ENCODE peak calls at places on chromosomes 6 and 20, in ten cellular contexts. S is IMR-90, F is esophagus squamous epithelium, R is breast epithelium, E is Peyer's patch, J is A549, X is body of pancreas, M is H1, G is transverse colon, Y is K562. K is an unnamed sample. For H3K4me1, the result is how much of the 10 kb centered on the place peaks cover.

GRCh38 chr6:32393660-32394420 is 13.1 kb downstream of the BTNL2 start:
- DNase-seq in S (no peak), G (no peak), F (no peak), E (no peak), J (no peak), Y (no peak), R (no peak), M (no peak), X (peak), K (peak)

GRCh38 chr6:81293896-81294295 is 458.6 kb downstream of the TENT5A start:
- DNase-seq in Y (no peak), X (no peak), E (no peak), M (no peak), J (no peak), S (no peak), R (no peak), G (no peak), F (no peak), K (no peak)

GRCh38 chr6:154487367-154488275 is 22.9 kb downstream of the CNKSR3 start:
- DNase-seq in X (no peak), J (no peak), F (no peak), M (no peak), Y (no peak), E (no peak), G (no peak), R (no peak), S (peak), K (no peak)

GRCh38 chr20:52572687-52573086 is 381.1 kb upstream of the ZFP64 start:
- DNase-seq in E (no peak), Y (no peak), S (peak), M (no peak), R (no peak), J (no peak), X (no peak), F (no peak), G (no peak), K (no peak)

GRCh38 chr6:5132741-5133140 is 47.6 kb downstream of the PPP1R3G start:
- DNase-seq in X (peak), F (no peak), M (no peak), Y (no peak), G (peak), S (peak), E (no peak), R (peak), J (no peak), K (peak)

GRCh38 chr20:51800132-51800721 is 2.1 kb downstream of the SALL4 start:
- DNase-seq in Y (peak), E (peak), X (peak), F (no peak), J (peak), M (peak), G (peak), S (no peak), R (peak), K (peak)

GRCh38 chr20:38145094-38146075 is 19.7 kb downstream of the TGM2 start:
- DNase-seq in E (no peak), F (no peak), X (no peak), J (no peak), Y (no peak), S (peak), R (no peak), G (no peak), M (no peak), K (no peak)

GRCh38 chr6:7769702-7770101 is 43.8 kb downstream of the BMP6 start:
- DNase-seq in S (peak), G (no peak), E (no peak), J (peak), Y (no peak), F (no peak), R (no peak), M (no peak), X (no peak), K (no peak)

GRCh38 chr20:42795399-42795798 is 394.3 kb downstream of the PTPRT start:
- DNase-seq in Y (no peak), F (no peak), R (no peak), M (no peak), J (no peak), G (no peak), X (no peak), S (no peak), E (no peak), K (no peak)

GRCh38 chr6:41970436-41970846 is 28.8 kb upstream of the CCND3 start:
- DNase-seq in M (no peak), F (no peak), E (no peak), J (peak), Y (no peak), G (no peak), X (peak), S (peak), R (no peak), K (no peak)

GRCh38 chr6:22888147-22888831 is 318.9 kb downstream of the HDGFL1 start:
- DNase-seq in Y (no peak), S (no peak), F (no peak), X (no peak), G (no peak), E (no peak), R (no peak), M (no peak), J (no peak), K (no peak)

GRCh38 chr6:143575440-143575839 is 63.9 kb upstream of the FUCA2 start:
- DNase-seq in S (peak), E (no peak), J (peak), G (peak), R (peak), X (peak), F (no peak), Y (peak), M (no peak), K (peak)

GRCh38 chr20:13111249-13111911 is 102.6 kb downstream of the SPTLC3 start:
- DNase-seq in Y (no peak), S (no peak), F (no peak), E (no peak), G (no peak), R (no peak), X (peak), J (no peak), M (no peak), K (no peak)

GRCh38 chr20:45096781-45097180 is 4.1 kb downstream of the KCNS1 start:
- DNase-seq in E (no peak), X (no peak), S (no peak), M (no peak), J (no peak), G (no peak), R (no peak), F (no peak), Y (no peak), K (no peak)

GRCh38 chr6:24600903-24601302 is 45.1 kb downstream of the KIAA0319 start:
- DNase-seq in M (peak), J (no peak), S (no peak), G (no peak), F (no peak), Y (no peak), E (no peak), R (no peak), X (no peak), K (no peak)

GRCh38 chr20:41149679-41150131 is 12.4 kb downstream of the PLCG1 start:
- DNase-seq in X (no peak), M (no peak), G (peak), Y (peak), R (no peak), F (no peak), J (no peak), S (peak), E (peak), K (no peak)

DNA sequence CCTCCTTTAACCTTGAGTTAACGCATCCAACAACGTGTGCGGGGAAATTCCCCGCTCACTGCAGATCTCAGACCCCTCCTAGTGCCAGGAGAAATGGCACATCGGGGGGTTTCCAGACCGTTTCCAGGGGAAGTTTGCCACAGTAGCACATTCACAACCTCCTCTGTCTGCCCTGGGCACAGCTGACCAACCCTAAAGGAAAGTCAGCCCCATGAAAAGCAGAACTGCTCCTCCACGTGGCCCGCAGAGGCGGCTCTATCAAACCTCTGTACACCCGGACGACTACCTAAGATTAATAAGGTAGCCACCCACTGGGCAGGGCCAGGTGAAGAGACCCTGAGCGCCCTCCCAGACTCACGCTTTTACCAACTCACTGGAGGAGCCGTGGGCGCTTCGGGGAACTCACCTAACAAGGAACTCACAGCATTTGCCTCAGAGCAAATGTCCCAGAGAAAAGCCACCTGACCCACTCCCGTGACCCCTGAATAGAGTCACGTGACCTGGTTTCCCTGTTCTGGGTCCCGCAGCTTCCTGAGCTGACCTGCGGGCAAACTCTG is 93.1 kb downstream of the PRND start:
- DNase-seq in R (no peak), E (no peak), J (no peak), Y (no peak), G (peak), X (peak), S (no peak), F (peak), M (no peak), K (no peak)
- TF ChIP-seq POLR2A in R (no peak), E (no peak), J (no peak), Y (no peak), G (peak), X (peak), S (no peak), F (no peak), M (no peak), K (no peak)

GRCh38 chr6:34358389-34358906 is 34.0 kb downstream of the NUDT3 start:
- DNase-seq in S (peak), R (no peak), G (no peak), Y (no peak), E (no peak), M (no peak), J (no peak), X (peak), F (no peak), K (peak)

GRCh38 chr6:34359438-34360158 is 32.9 kb downstream of the NUDT3 start:
- DNase-seq in M (no peak), X (no peak), E (no peak), Y (no peak), F (no peak), R (no peak), S (peak), G (no peak), J (no peak), K (peak)

GRCh38 chr6:34362909-34363713 is 29.4 kb downstream of the NUDT3 start:
- DNase-seq in Y (no peak), M (no peak), F (no peak), S (no peak), X (no peak), G (no peak), J (no peak), R (no peak), E (no peak), K (no peak)

GRCh38 chr6:34362176-34362575 is 30.3 kb downstream of the NUDT3 start:
- DNase-seq in G (no peak), M (no peak), X (no peak), F (no peak), J (no peak), E (no peak), R (no peak), Y (no peak), S (no peak), K (no peak)

GRCh38 chr6:34360556-34360955 is 31.9 kb downstream of the NUDT3 start:
- DNase-seq in G (no peak), S (peak), J (no peak), F (no peak), R (no peak), E (no peak), Y (no peak), M (no peak), X (no peak), K (no peak)
- H3K4me1 ChIP-seq in G (under half), S (under half), J (under half), F (under half), R (under half), E (under half), Y (under half), M (under half), X (under half), K (under half)

DNA sequence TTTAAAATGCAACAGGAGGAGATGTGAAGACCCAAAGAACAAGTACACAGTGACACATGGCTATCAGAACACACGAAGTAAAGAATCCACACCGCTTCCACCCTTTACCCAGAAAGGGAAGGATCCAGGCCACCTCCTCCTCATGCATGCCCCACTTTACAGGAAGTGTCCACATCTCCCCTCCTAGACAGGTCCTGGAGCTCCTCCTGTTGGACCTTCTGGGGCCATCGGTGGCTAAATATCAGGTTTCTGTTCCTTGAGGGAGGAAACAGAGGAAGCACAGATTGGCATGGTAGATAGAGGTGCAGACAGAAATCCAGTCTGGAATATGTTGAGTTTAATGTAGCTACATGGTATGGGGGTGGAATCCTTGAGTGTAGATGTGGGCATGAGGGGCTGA is 10.9 kb downstream of the NINL start:
- DNase-seq in G (no peak), R (no peak), Y (peak), S (peak), M (no peak), E (no peak), F (no peak), J (no peak), X (no peak), K (no peak)
- H3K27ac ChIP-seq in G (no peak), R (no peak), Y (no peak), S (no peak), M (no peak), E (no peak), F (no peak), J (no peak), X (no peak), K (no peak)

DNA sequence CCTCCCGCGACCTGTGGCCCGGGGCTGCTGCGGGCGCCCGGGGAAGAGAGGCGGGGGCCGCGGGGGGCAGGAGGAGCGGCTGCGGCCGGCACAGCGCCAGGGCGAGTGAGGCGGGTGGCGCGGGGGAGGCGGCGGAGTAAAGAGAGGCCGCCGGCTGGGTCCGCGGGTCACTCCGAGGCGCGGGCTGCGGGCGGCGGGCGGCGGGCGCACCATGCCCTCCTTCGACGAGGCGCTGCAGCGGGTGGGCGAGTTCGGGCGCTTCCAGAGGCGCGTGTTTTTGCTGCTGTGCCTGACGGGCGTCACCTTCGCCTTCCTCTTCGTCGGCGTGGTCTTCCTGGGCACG is at the start of gene SLC22A3:
- DNase-seq in J (no peak), M (peak), G (peak), Y (no peak), E (peak), X (no peak), F (no peak), R (no peak), S (no peak), K (peak)
- TF ChIP-seq POLR2A in J (peak), M (no peak), G (no peak), Y (no peak), E (no peak), X (no peak), F (no peak), R (no peak), S (no peak), K (no peak)

GRCh38 chr20:5172167-5172586 is 45.4 kb downstream of the CDS2 start:
- DNase-seq in M (no peak), G (no peak), S (no peak), E (no peak), R (no peak), X (no peak), F (no peak), J (no peak), Y (no peak), K (no peak)
- H3K4me1 ChIP-seq in M (under half), G (under half), S (under half), E (under half), R (under half), X (under half), F (half or more), J (under half), Y (under half), K (under half)